ENCODE peak calls at places on chromosomes 3 and 15, in nine cellular contexts. D, C, S, H, B, G, T, V and F are unnamed samples.

GRCh38 chr3:37990527-37990926 is at the start of gene VILL:
- DNase-seq in D (peak; percentile 82), C (no peak), S (peak; percentile 62), H (no peak), B (no peak), G (peak; percentile 17), T (peak; percentile 82), V (no peak), F (no peak)

GRCh38 chr3:55013145-55013544 is 85.3 kb upstream of the LRTM1 start:
- DNase-seq in D (peak; percentile 20), C (peak; percentile 26), S (no peak), H (peak; percentile 52), B (no peak), G (no peak), T (no peak), V (peak; percentile 15), F (no peak)

GRCh38 chr15:65595960-65596359 is 15.0 kb downstream of the INTS14 start:
- DNase-seq in D (peak; percentile 15), C (peak; percentile 42), S (peak; percentile 53), H (peak; percentile 38), B (no peak), G (no peak), T (no peak), V (peak; percentile 53), F (no peak)

GRCh38 chr3:158791259-158791920 is 10.5 kb upstream of the MFSD1 start:
- DNase-seq in D (peak; percentile 78), C (peak; percentile 57), S (peak; percentile 78), H (peak; percentile 90), B (no peak), G (peak; percentile 53), T (no peak), V (peak; percentile 76), F (peak; percentile 55)

GRCh38 chr15:39300451-39301153 is 280.3 kb upstream of the THBS1 start:
- DNase-seq in D (peak; percentile 87), C (peak; percentile 81), S (no peak), H (peak; percentile 36), B (no peak), G (no peak), T (no peak), V (peak; percentile 30), F (no peak)

GRCh38 chr3:60431599-60431958 is 819.7 kb downstream of the FHIT start:
- DNase-seq in D (peak; percentile 29), C (peak; percentile 71), S (peak; percentile 2), H (peak; percentile 42), B (no peak), G (no peak), T (no peak), V (peak; percentile 1), F (no peak)

GRCh38 chr3:151818361-151818760 is 4.4 kb downstream of the AADAC start:
- DNase-seq in D (peak; percentile 72), C (no peak), S (no peak), H (no peak), B (no peak), G (no peak), T (no peak), V (no peak), F (no peak)

GRCh38 chr15:63818628-63819027 is 15.1 kb downstream of the HERC1 start:
- DNase-seq in D (no peak), C (no peak), S (no peak), H (no peak), B (no peak), G (no peak), T (no peak), V (no peak), F (no peak)

GRCh38 chr15:92009162-92009561 is 155.7 kb downstream of the SLCO3A1 start:
- DNase-seq in D (no peak), C (no peak), S (no peak), H (no peak), B (no peak), G (no peak), T (no peak), V (no peak), F (no peak)

GRCh38 chr3:86147119-86147518 is 843.8 kb downstream of the VGLL3 start:
- DNase-seq in D (peak; percentile 28), C (peak; percentile 28), S (no peak), H (no peak), B (no peak), G (no peak), T (no peak), V (peak; percentile 4), F (no peak)

GRCh38 chr3:189673535-189673934 is 42.3 kb downstream of the TP63 start:
- DNase-seq in D (no peak), C (no peak), S (no peak), H (no peak), B (no peak), G (no peak), T (no peak), V (no peak), F (no peak)

GRCh38 chr3:36318584-36319200 is 61.6 kb upstream of the STAC start:
- DNase-seq in D (no peak), C (no peak), S (no peak), H (no peak), B (no peak), G (no peak), T (no peak), V (peak; percentile 11), F (no peak)

GRCh38 chr3:45409921-45410320 is 21.5 kb downstream of the LARS2 start:
- DNase-seq in D (no peak), C (no peak), S (no peak), H (peak; percentile 38), B (no peak), G (no peak), T (no peak), V (no peak), F (no peak)

GRCh38 chr3:64353256-64353655 is 128.0 kb upstream of the PRICKLE2 start:
- DNase-seq in D (no peak), C (no peak), S (no peak), H (peak; percentile 39), B (no peak), G (no peak), T (no peak), V (no peak), F (no peak)
- H3K27ac ChIP-seq in D (no peak overlapping the region), C (no peak overlapping the region), S (no peak overlapping the region), H (no peak overlapping the region), B (no peak overlapping the region), G (no peak overlapping the region), T (no peak overlapping the region), V (peak overlapping the region; percentile 35), F (no peak overlapping the region)

DNA sequence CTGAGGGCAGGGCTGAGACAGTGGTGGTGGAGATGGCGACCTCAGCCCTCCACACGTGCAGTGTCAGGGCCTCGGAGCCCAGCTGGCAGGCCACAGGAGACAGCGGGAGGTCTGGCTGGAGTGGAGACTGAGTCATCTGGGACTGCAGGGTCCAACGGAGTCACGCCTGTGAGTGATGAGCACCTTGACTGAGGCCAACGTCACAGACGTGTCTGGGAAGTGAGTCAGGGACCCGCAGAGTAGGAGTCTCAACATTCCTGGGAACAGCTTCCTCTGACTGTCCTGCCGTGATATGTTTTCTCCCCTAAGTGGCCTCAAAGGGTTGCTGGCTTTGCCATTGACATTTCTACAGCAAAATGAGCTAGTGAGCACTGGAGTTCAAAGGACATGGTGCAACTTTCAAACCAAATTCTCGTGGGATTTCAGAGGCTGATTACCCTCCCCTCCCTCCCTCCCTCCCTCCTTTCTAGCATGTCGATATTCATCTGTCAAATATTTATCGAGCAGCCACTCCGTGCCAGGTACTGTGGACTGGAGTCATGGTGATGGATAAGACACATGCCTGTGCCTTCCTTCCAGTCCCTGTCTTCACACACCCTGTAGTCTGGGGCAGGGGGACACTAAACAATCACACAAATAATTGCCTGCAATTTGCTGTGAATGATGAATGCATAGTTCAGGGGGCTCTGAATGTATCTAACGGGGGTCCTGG is 53.3 kb upstream of the AMOTL2 start:
- DNase-seq in D (peak; percentile 95), C (peak; percentile 72), S (peak; percentile 57), H (peak; percentile 95), B (no peak), G (peak; percentile 60), T (no peak), V (peak; percentile 94), F (no peak)
- H3K27ac ChIP-seq in D (peak overlapping the region; percentile 77), C (no peak overlapping the region), S (peak overlapping the region; percentile 80), H (no peak overlapping the region), B (no peak overlapping the region), G (no peak overlapping the region), T (no peak overlapping the region), V (peak overlapping the region; percentile 87), F (no peak overlapping the region)

DNA sequence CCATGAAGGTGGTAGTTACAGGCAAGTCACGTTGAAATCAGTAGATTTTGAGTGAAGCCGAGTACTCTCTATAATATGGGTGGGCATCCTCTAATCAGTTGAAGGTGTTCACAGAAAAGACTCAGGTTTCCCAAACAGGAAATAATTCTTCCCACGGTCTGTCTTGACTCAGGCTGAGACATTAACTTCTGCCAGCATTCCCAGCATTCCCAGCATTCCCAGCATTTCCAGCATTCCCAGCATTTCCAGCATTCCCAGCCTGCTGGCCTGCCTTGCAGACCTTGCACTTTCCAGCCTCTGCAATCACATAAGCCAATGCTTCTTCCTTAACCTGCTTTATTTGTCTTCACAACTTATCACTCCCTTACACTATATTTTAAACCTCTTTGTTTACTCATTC is 542.3 kb upstream of the ROBO2 start:
- DNase-seq in D (no peak), C (peak; percentile 91), S (peak; percentile 1), H (no peak), B (no peak), G (no peak), T (no peak), V (no peak), F (no peak)
- H3K27ac ChIP-seq in D (no peak overlapping the region), C (no peak overlapping the region), S (peak overlapping the region; percentile 7), H (no peak overlapping the region), B (no peak overlapping the region), G (no peak overlapping the region), T (no peak overlapping the region), V (no peak overlapping the region), F (no peak overlapping the region)

GRCh38 chr3:78867409-78868372 is 900.1 kb downstream of the ROBO1 start:
- DNase-seq in D (no peak), C (no peak), S (no peak), H (peak; percentile 47), B (no peak), G (no peak), T (no peak), V (no peak), F (no peak)
- H3K27ac ChIP-seq in D (no peak overlapping the region), C (no peak overlapping the region), S (no peak overlapping the region), H (no peak overlapping the region), B (no peak overlapping the region), G (no peak overlapping the region), T (no peak overlapping the region), V (peak overlapping the region; percentile 41), F (no peak overlapping the region)

GRCh38 chr15:68073576-68074288 is 19.6 kb downstream of the PIAS1 start:
- DNase-seq in D (no peak), C (no peak), S (no peak), H (no peak), B (no peak), G (no peak), T (no peak), V (no peak), F (no peak)
- H3K27ac ChIP-seq in D (no peak overlapping the region), C (no peak overlapping the region), S (no peak overlapping the region), H (no peak overlapping the region), B (no peak overlapping the region), G (no peak overlapping the region), T (no peak overlapping the region), V (no peak overlapping the region), F (no peak overlapping the region)